ENCODE peak calls at places on chromosomes 2 and 18, in nine cellular contexts. C is HCT116, P is adipocyte, E is ovary, H is psoas muscle, J is heart left ventricle, T is spleen, G is stomach, O is hepatocyte. Y is an unnamed sample. For H3K4me1, the result is how much of the 10 kb centered on the place peaks cover.

GRCh38 chr18:67425724-67426123 is 90.8 kb downstream of the DSEL start:
- DNase-seq in C (no peak), P (peak), E (no peak), H (no peak), J (no peak), T (no peak), G (no peak), O (peak), Y (no peak)

GRCh38 chr2:60071427-60071826 is 482.0 kb downstream of the BCL11A start:
- DNase-seq in C (no peak), P (no peak), E (no peak), H (no peak), J (no peak), T (no peak), G (no peak), O (no peak), Y (no peak)

GRCh38 chr2:108403494-108403893 is 25.7 kb downstream of the SULT1C4 start:
- DNase-seq in C (no peak), P (peak), E (no peak), H (no peak), J (no peak), T (no peak), G (no peak), O (peak), Y (no peak)

GRCh38 chr18:23227729-23228075 is 92.4 kb downstream of the CABLES1 start:
- DNase-seq in C (no peak), P (no peak), E (no peak), H (no peak), J (no peak), T (no peak), G (peak), O (no peak), Y (no peak)

GRCh38 chr2:221816566-221816965 is 244.5 kb upstream of the EPHA4 start:
- DNase-seq in C (no peak), P (no peak), E (no peak), H (no peak), J (no peak), T (no peak), G (no peak), O (no peak), Y (no peak)

GRCh38 chr2:172427990-172428840 is 829 bp downstream of the ITGA6 start:
- DNase-seq in C (no peak), P (peak), E (peak), H (peak), J (peak), T (peak), G (peak), O (peak), Y (peak)

GRCh38 chr2:165573534-165574461 is 104.3 kb downstream of the CSRNP3 start:
- DNase-seq in C (no peak), P (peak), E (peak), H (no peak), J (peak), T (no peak), G (peak), O (peak), Y (peak)

GRCh38 chr18:22921762-22922161 is 11.4 kb upstream of the RBBP8 start:
- DNase-seq in C (no peak), P (no peak), E (no peak), H (no peak), J (no peak), T (no peak), G (no peak), O (no peak), Y (no peak)

GRCh38 chr18:34704823-34705222 is 5.3 kb upstream of the DTNA start:
- DNase-seq in C (no peak), P (no peak), E (no peak), H (no peak), J (no peak), T (no peak), G (no peak), O (no peak), Y (no peak)

GRCh38 chr2:117085256-117085655 is 729.2 kb upstream of the DDX18 start:
- DNase-seq in C (no peak), P (no peak), E (no peak), H (no peak), J (no peak), T (no peak), G (no peak), O (no peak), Y (no peak)

GRCh38 chr2:222298311-222299150 is at the start of gene PAX3:
- DNase-seq in C (no peak), P (peak), E (no peak), H (peak), J (no peak), T (peak), G (no peak), O (no peak), Y (no peak)

GRCh38 chr18:80202264-80202998 is 44.9 kb downstream of the PARD6G start:
- DNase-seq in C (no peak), P (no peak), E (no peak), H (no peak), J (no peak), T (no peak), G (no peak), O (no peak), Y (no peak)

GRCh38 chr18:25646971-25647370 is 295.0 kb upstream of the ZNF521 start:
- DNase-seq in C (no peak), P (peak), E (no peak), H (no peak), J (no peak), T (no peak), G (no peak), O (no peak), Y (no peak)

GRCh38 chr2:142315353-142315752 is 184.5 kb upstream of the LRP1B start:
- DNase-seq in C (no peak), P (no peak), E (no peak), H (no peak), J (no peak), T (no peak), G (no peak), O (no peak), Y (no peak)

GRCh38 chr2:146602383-146602782 is 1242.4 kb upstream of the ACVR2A start:
- DNase-seq in C (no peak), P (peak), E (no peak), H (no peak), J (no peak), T (no peak), G (no peak), O (no peak), Y (no peak)

GRCh38 chr2:230697676-230698075 is 15.0 kb upstream of the CAB39 start:
- DNase-seq in C (peak), P (no peak), E (no peak), H (no peak), J (no peak), T (no peak), G (no peak), O (no peak), Y (no peak)

GRCh38 chr18:38077219-38077618 is 511.6 kb upstream of the CELF4 start:
- DNase-seq in C (no peak), P (no peak), E (no peak), H (no peak), J (no peak), T (no peak), G (no peak), O (peak), Y (no peak)

GRCh38 chr2:38492042-38492615 is 110.6 kb downstream of the HNRNPLL start:
- DNase-seq in C (no peak), P (no peak), E (no peak), H (no peak), J (no peak), T (no peak), G (no peak), O (no peak), Y (no peak)

GRCh38 chr18:36693931-36694661 is 134.7 kb downstream of the TPGS2 start:
- DNase-seq in C (no peak), P (peak), E (no peak), H (no peak), J (no peak), T (no peak), G (no peak), O (peak), Y (no peak)

GRCh38 chr2:128510701-128511100 is 192.0 kb upstream of the HS6ST1 start:
- DNase-seq in C (no peak), P (peak), E (no peak), H (no peak), J (no peak), T (no peak), G (no peak), O (no peak), Y (no peak)

GRCh38 chr18:70385474-70385873 is 96.6 kb downstream of the SOCS6 start:
- DNase-seq in C (no peak), P (no peak), E (no peak), H (no peak), J (no peak), T (no peak), G (no peak), O (no peak), Y (no peak)

DNA sequence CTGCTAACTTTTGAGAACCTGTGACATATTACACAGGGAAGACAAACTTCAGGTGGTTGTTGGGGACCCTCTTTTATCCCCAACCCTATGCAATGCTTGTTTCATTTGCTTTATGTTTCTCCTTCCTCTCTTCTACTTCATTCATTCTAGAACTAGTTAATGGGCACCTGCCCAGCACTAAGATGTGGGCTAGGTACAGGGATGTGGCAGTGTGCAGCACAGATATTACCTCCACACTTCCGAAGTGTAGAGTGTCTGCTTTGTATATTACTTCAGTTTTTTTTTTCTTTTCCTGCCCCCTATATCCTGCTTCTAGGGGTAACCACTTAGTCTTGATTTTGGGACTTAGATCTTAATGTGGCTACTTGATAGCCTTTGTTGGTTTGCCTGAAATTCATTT is 35.1 kb downstream of the CD28 start:
- DNase-seq in C (no peak), P (no peak), E (no peak), H (no peak), J (no peak), T (no peak), G (no peak), O (no peak), Y (no peak)
- H3K4me1 ChIP-seq in C (under half), P (under half), E (under half), H (under half), J (under half), T (under half), G (under half), O (under half), Y (under half)

GRCh38 chr2:162198239-162198638 is 45.0 kb downstream of the FAP start:
- DNase-seq in C (no peak), P (peak), E (no peak), H (no peak), J (no peak), T (no peak), G (no peak), O (no peak), Y (no peak)
- H3K4me1 ChIP-seq in C (under half), P (under half), E (under half), H (under half), J (under half), T (under half), G (under half), O (under half), Y (under half)

GRCh38 chr2:16088035-16088696 is 147.8 kb downstream of the MYCN start:
- DNase-seq in C (no peak), P (no peak), E (no peak), H (no peak), J (no peak), T (no peak), G (no peak), O (no peak), Y (no peak)
- H3K4me1 ChIP-seq in C (under half), P (under half), E (under half), H (under half), J (under half), T (under half), G (under half), O (under half), Y (under half)

GRCh38 chr2:239206851-239207250 is 194.0 kb downstream of the HDAC4 start:
- DNase-seq in C (no peak), P (no peak), E (peak), H (no peak), J (no peak), T (no peak), G (no peak), O (no peak), Y (no peak)

GRCh38 chr2:239209806-239210205 is 191.0 kb downstream of the HDAC4 start:
- DNase-seq in C (no peak), P (no peak), E (peak), H (no peak), J (no peak), T (no peak), G (no peak), O (no peak), Y (no peak)

GRCh38 chr2:239211391-239212094 is 189.3 kb downstream of the HDAC4 start:
- DNase-seq in C (no peak), P (no peak), E (peak), H (no peak), J (no peak), T (no peak), G (no peak), O (no peak), Y (no peak)

GRCh38 chr2:239212121-239212520 is 188.7 kb downstream of the HDAC4 start:
- DNase-seq in C (no peak), P (no peak), E (no peak), H (no peak), J (no peak), T (no peak), G (no peak), O (no peak), Y (no peak)

GRCh38 chr2:239208470-239209180 is 192.2 kb downstream of the HDAC4 start:
- DNase-seq in C (no peak), P (no peak), E (peak), H (no peak), J (peak), T (no peak), G (no peak), O (no peak), Y (no peak)
- H3K4me1 ChIP-seq in C (under half), P (under half), E (under half), H (half or more), J (under half), T (under half), G (half or more), O (under half), Y (under half)

GRCh38 chr2:150483532-150483931 is 3.9 kb downstream of the RND3 start:
- DNase-seq in C (no peak), P (no peak), E (no peak), H (no peak), J (no peak), T (no peak), G (no peak), O (no peak), Y (no peak)

GRCh38 chr2:150482667-150483260 is 4.7 kb downstream of the RND3 start:
- DNase-seq in C (no peak), P (no peak), E (no peak), H (no peak), J (no peak), T (no peak), G (no peak), O (no peak), Y (no peak)

GRCh38 chr2:150480241-150480640 is 7.2 kb downstream of the RND3 start:
- DNase-seq in C (no peak), P (peak), E (no peak), H (no peak), J (no peak), T (no peak), G (peak), O (no peak), Y (no peak)

GRCh38 chr2:150480971-150481830 is 6.3 kb downstream of the RND3 start:
- DNase-seq in C (no peak), P (no peak), E (no peak), H (no peak), J (no peak), T (no peak), G (no peak), O (no peak), Y (no peak)

GRCh38 chr2:150482111-150482510 is 5.4 kb downstream of the RND3 start:
- DNase-seq in C (no peak), P (no peak), E (no peak), H (no peak), J (no peak), T (no peak), G (no peak), O (no peak), Y (no peak)
- H3K4me1 ChIP-seq in C (under half), P (half or more), E (under half), H (half or more), J (half or more), T (under half), G (half or more), O (half or more), Y (under half)

DNA sequence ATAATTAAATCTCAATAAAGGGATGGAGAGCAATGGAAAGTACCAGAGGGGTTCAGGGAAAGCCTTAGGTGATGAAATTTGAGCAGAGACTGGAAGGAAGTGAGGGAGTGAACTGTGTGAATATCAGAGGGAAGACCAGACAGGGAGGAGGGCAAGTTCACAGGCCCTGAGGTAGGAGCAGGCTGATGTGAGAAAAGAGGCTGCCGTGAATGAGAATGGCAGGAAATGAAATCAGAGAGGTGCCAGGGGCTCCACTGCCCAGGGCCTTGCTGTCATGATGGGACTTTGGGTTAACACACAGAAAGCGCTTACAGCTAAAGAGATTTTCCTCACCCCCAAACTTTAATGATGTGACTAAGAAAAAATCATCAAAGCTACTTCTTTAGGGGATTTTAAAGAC is 53.8 kb downstream of the MARCHF4 start:
- DNase-seq in C (no peak), P (no peak), E (no peak), H (no peak), J (no peak), T (no peak), G (no peak), O (no peak), Y (no peak)
- H3K4me1 ChIP-seq in C (under half), P (under half), E (under half), H (under half), J (under half), T (under half), G (under half), O (under half), Y (under half)

Y was measured in pancreas.